ENCODE peak calls at places on chromosomes 2 and 18, in four cellular contexts. One of them, this sample, is unnamed.

GRCh38 chr2:51194656-51195055 is 162.7 kb upstream of the NRXN1 start:
- DNase-seq in NCI-H2029 treated with DMSO at 0.1 percent for 48 hours: no peak
- DNase-seq in EH: no peak
- DNase-seq in HT1080: no peak
- DNase-seq in this sample: no peak

GRCh38 chr2:207768168-207768890 is 1.4 kb downstream of the FZD5 start:
- DNase-seq in HT1080: no peak
- DNase-seq in EH: peak; percentile 56
- DNase-seq in NCI-H2029 treated with DMSO at 0.1 percent for 48 hours: no peak
- DNase-seq in this sample: no peak

GRCh38 chr2:190554357-190555006 is 20.0 kb upstream of the NEMP2 start:
- DNase-seq in EH: no peak
- DNase-seq in NCI-H2029 treated with DMSO at 0.1 percent for 48 hours: no peak
- DNase-seq in HT1080: no peak
- DNase-seq in this sample: no peak

GRCh38 chr2:42127425-42128424 is 41.4 kb upstream of the EML4 start:
- DNase-seq in HT1080: no peak
- DNase-seq in NCI-H2029 treated with DMSO at 0.1 percent for 48 hours: no peak
- DNase-seq in EH: no peak
- DNase-seq in this sample: no peak

GRCh38 chr18:3605562-3606443 is 155.8 kb downstream of the TGIF1 start:
- DNase-seq in NCI-H2029 treated with DMSO at 0.1 percent for 48 hours: no peak
- DNase-seq in HT1080: peak; percentile 61
- DNase-seq in EH: peak; percentile 79
- DNase-seq in this sample: peak; percentile 23

GRCh38 chr2:73255007-73255644 is 21.0 kb downstream of the CCT7 start:
- DNase-seq in NCI-H2029 treated with DMSO at 0.1 percent for 48 hours: no peak
- DNase-seq in HT1080: no peak
- DNase-seq in EH: no peak
- DNase-seq in this sample: no peak

GRCh38 chr18:48300463-48300961 is 108.7 kb downstream of the ZBTB7C start:
- DNase-seq in EH: peak; percentile 30
- DNase-seq in NCI-H2029 treated with DMSO at 0.1 percent for 48 hours: peak; percentile 70
- DNase-seq in HT1080: peak; percentile 11
- DNase-seq in this sample: no peak

GRCh38 chr2:26016012-26016742 is 17.7 kb upstream of the RAB10 start:
- DNase-seq in HT1080: no peak
- DNase-seq in NCI-H2029 treated with DMSO at 0.1 percent for 48 hours: no peak
- DNase-seq in EH: peak; percentile 9
- DNase-seq in this sample: no peak

GRCh38 chr2:113720167-113720566 is 36.3 kb downstream of the SLC35F5 start:
- DNase-seq in EH: peak; percentile 30
- DNase-seq in NCI-H2029 treated with DMSO at 0.1 percent for 48 hours: no peak
- DNase-seq in HT1080: peak; percentile 2
- DNase-seq in this sample: no peak

GRCh38 chr2:237195396-237196119 is 109.9 kb downstream of the COPS8 start:
- DNase-seq in EH: no peak
- DNase-seq in HT1080: no peak
- DNase-seq in NCI-H2029 treated with DMSO at 0.1 percent for 48 hours: no peak
- DNase-seq in this sample: no peak

GRCh38 chr2:97761192-97761591 is 47.8 kb downstream of the ZAP70 start:
- DNase-seq in HT1080: no peak
- DNase-seq in NCI-H2029 treated with DMSO at 0.1 percent for 48 hours: no peak
- DNase-seq in EH: no peak
- DNase-seq in this sample: no peak

GRCh38 chr2:237693281-237694039 is 66.1 kb downstream of the LRRFIP1 start:
- DNase-seq in HT1080: peak; percentile 81
- DNase-seq in EH: peak; percentile 70
- DNase-seq in NCI-H2029 treated with DMSO at 0.1 percent for 48 hours: peak; percentile 42
- DNase-seq in this sample: peak; percentile 55

GRCh38 chr2:216391401-216391800 is 19.1 kb upstream of the MARCHF4 start:
- DNase-seq in HT1080: peak; percentile 84
- DNase-seq in NCI-H2029 treated with DMSO at 0.1 percent for 48 hours: no peak
- DNase-seq in EH: peak; percentile 57
- DNase-seq in this sample: no peak

GRCh38 chr2:191029280-191029908 is 15.4 kb upstream of the STAT1 start:
- DNase-seq in HT1080: no peak
- DNase-seq in NCI-H2029 treated with DMSO at 0.1 percent for 48 hours: no peak
- DNase-seq in EH: no peak
- DNase-seq in this sample: no peak

GRCh38 chr2:10400568-10400977 is 47.6 kb downstream of the ODC1 start:
- DNase-seq in HT1080: peak; percentile 39
- DNase-seq in NCI-H2029 treated with DMSO at 0.1 percent for 48 hours: no peak
- DNase-seq in EH: no peak
- DNase-seq in this sample: no peak

GRCh38 chr2:1798425-1799144 is 54.3 kb upstream of the PXDN start:
- DNase-seq in HT1080: no peak
- DNase-seq in EH: no peak
- DNase-seq in NCI-H2029 treated with DMSO at 0.1 percent for 48 hours: no peak
- DNase-seq in this sample: no peak

GRCh38 chr2:10537522-10538195 is 89.5 kb upstream of the ODC1 start:
- DNase-seq in HT1080: no peak
- DNase-seq in EH: no peak
- DNase-seq in NCI-H2029 treated with DMSO at 0.1 percent for 48 hours: no peak
- DNase-seq in this sample: no peak

GRCh38 chr2:157856157-157856455 is 20.0 kb downstream of the ACVR1 start:
- DNase-seq in HT1080: no peak
- DNase-seq in NCI-H2029 treated with DMSO at 0.1 percent for 48 hours: no peak
- DNase-seq in EH: peak; percentile 44
- DNase-seq in this sample: no peak

GRCh38 chr18:2510416-2510815 is 60.9 kb downstream of the METTL4 start:
- DNase-seq in NCI-H2029 treated with DMSO at 0.1 percent for 48 hours: no peak
- DNase-seq in EH: no peak
- DNase-seq in HT1080: no peak
- DNase-seq in this sample: no peak

GRCh38 chr2:121634354-121635307 is 14.6 kb downstream of the CLASP1 start:
- DNase-seq in HT1080: peak; percentile 89
- DNase-seq in NCI-H2029 treated with DMSO at 0.1 percent for 48 hours: peak; percentile 50
- DNase-seq in EH: peak; percentile 87
- DNase-seq in this sample: no peak

GRCh38 chr2:213119061-213119809 is 32.2 kb downstream of the IKZF2 start:
- DNase-seq in EH: peak; percentile 90
- DNase-seq in NCI-H2029 treated with DMSO at 0.1 percent for 48 hours: no peak
- DNase-seq in HT1080: peak; percentile 91
- DNase-seq in this sample: no peak

GRCh38 chr2:73759904-73760303 is 20.0 kb downstream of the DUSP11 start:
- DNase-seq in EH: peak; percentile 16
- DNase-seq in NCI-H2029 treated with DMSO at 0.1 percent for 48 hours: no peak
- DNase-seq in HT1080: no peak
- DNase-seq in this sample: no peak

GRCh38 chr2:222561817-222562424 is 94.0 kb downstream of the FARSB start:
- DNase-seq in NCI-H2029 treated with DMSO at 0.1 percent for 48 hours: peak; percentile 55
- DNase-seq in EH: peak; percentile 62
- DNase-seq in HT1080: peak; percentile 51
- DNase-seq in this sample: no peak

GRCh38 chr18:68791801-68792200 is 6.1 kb upstream of the CCDC102B start:
- DNase-seq in HT1080: no peak
- DNase-seq in EH: peak; percentile 64
- DNase-seq in NCI-H2029 treated with DMSO at 0.1 percent for 48 hours: no peak
- DNase-seq in this sample: no peak

GRCh38 chr2:16223481-16224177 is 283.3 kb downstream of the MYCN start:
- DNase-seq in EH: no peak
- DNase-seq in NCI-H2029 treated with DMSO at 0.1 percent for 48 hours: no peak
- DNase-seq in HT1080: no peak
- DNase-seq in this sample: no peak

GRCh38 chr2:213187833-213188532 is 36.6 kb upstream of the IKZF2 start:
- DNase-seq in EH: peak; percentile 86
- DNase-seq in NCI-H2029 treated with DMSO at 0.1 percent for 48 hours: no peak
- DNase-seq in HT1080: peak; percentile 47
- DNase-seq in this sample: no peak

GRCh38 chr18:22711381-22711717 is 221.8 kb upstream of the RBBP8 start:
- DNase-seq in HT1080: peak; percentile 62
- DNase-seq in EH: no peak
- DNase-seq in NCI-H2029 treated with DMSO at 0.1 percent for 48 hours: no peak
- DNase-seq in this sample: no peak

GRCh38 chr2:127588241-127588640 is 52.8 kb downstream of the MYO7B start:
- DNase-seq in HT1080: no peak
- DNase-seq in EH: no peak
- DNase-seq in NCI-H2029 treated with DMSO at 0.1 percent for 48 hours: no peak
- DNase-seq in this sample: no peak

GRCh38 chr2:152925540-152926448 is 207.4 kb downstream of the ARL6IP6 start:
- DNase-seq in EH: peak; percentile 51
- DNase-seq in HT1080: peak; percentile 72
- DNase-seq in NCI-H2029 treated with DMSO at 0.1 percent for 48 hours: peak; percentile 70
- DNase-seq in this sample: no peak

GRCh38 chr2:108583903-108584520 is 49.7 kb downstream of the LIMS1 start:
- DNase-seq in EH: peak; percentile 84
- DNase-seq in NCI-H2029 treated with DMSO at 0.1 percent for 48 hours: peak; percentile 82
- DNase-seq in HT1080: peak; percentile 75
- DNase-seq in this sample: peak; percentile 12

GRCh38 chr18:74342416-74343043 is 26.9 kb downstream of the C18orf63 start:
- DNase-seq in NCI-H2029 treated with DMSO at 0.1 percent for 48 hours: peak; percentile 2
- DNase-seq in EH: peak; percentile 65
- DNase-seq in HT1080: peak; percentile 14
- DNase-seq in this sample: no peak

GRCh38 chr2:233966388-233966787 is 49.2 kb downstream of the TRPM8 start:
- DNase-seq in EH: no peak
- DNase-seq in NCI-H2029 treated with DMSO at 0.1 percent for 48 hours: no peak
- DNase-seq in HT1080: no peak
- DNase-seq in this sample: no peak

GRCh38 chr18:24212939-24213338 is 74.1 kb downstream of the CABYR start:
- DNase-seq in EH: peak; percentile 91
- DNase-seq in NCI-H2029 treated with DMSO at 0.1 percent for 48 hours: no peak
- DNase-seq in HT1080: peak; percentile 90
- DNase-seq in this sample: no peak

GRCh38 chr2:43196773-43197567 is 29.4 kb downstream of the ZFP36L2 start:
- DNase-seq in NCI-H2029 treated with DMSO at 0.1 percent for 48 hours: no peak
- DNase-seq in HT1080: no peak
- DNase-seq in EH: no peak
- DNase-seq in this sample: no peak

GRCh38 chr18:77251730-77252050 is 2.0 kb downstream of the GALR1 start:
- DNase-seq in NCI-H2029 treated with DMSO at 0.1 percent for 48 hours: no peak
- DNase-seq in HT1080: no peak
- DNase-seq in EH: no peak
- DNase-seq in this sample: no peak

GRCh38 chr2:155250800-155251199 is 552.3 kb downstream of the KCNJ3 start:
- DNase-seq in NCI-H2029 treated with DMSO at 0.1 percent for 48 hours: no peak
- DNase-seq in EH: peak; percentile 1
- DNase-seq in HT1080: peak; percentile 33
- DNase-seq in this sample: no peak